ENCODE peak calls at places on chromosomes 16 and 17, in nine cellular contexts. R is T-helper 2 cell, Y is left kidney, Z is foreskin fibroblast, L is T-helper 17 cell, K is ascending aorta, J is D341Med, F is aorta, P is esophagus squamous epithelium. A is an unnamed sample.

GRCh38 chr17:29205047-29205446 is 24.8 kb upstream of the MYO18A start:
- DNase-seq in R (no peak), Y (no peak), Z (no peak), L (no peak), K (no peak), J (no peak), F (no peak), P (no peak), A (no peak)

GRCh38 chr17:63024716-63025115 is 58.7 kb downstream of the TANC2 start:
- DNase-seq in R (no peak), Y (no peak), Z (peak; percentile 52), L (no peak), K (no peak), J (no peak), F (no peak), P (no peak), A (no peak)

GRCh38 chr17:2090210-2090641 is 35.3 kb downstream of the HIC1 start:
- DNase-seq in R (no peak), Y (no peak), Z (no peak), L (no peak), K (no peak), J (no peak), F (no peak), P (no peak), A (no peak)

GRCh38 chr17:15649861-15650391 is 30.4 kb upstream of the FBXW10B start:
- DNase-seq in R (no peak), Y (no peak), Z (peak; percentile 70), L (no peak), K (peak; percentile 78), J (no peak), F (peak; percentile 86), P (no peak), A (no peak)

GRCh38 chr17:49287481-49287880 is 56.9 kb upstream of the PHOSPHO1 start:
- DNase-seq in R (no peak), Y (no peak), Z (no peak), L (no peak), K (no peak), J (no peak), F (no peak), P (no peak), A (no peak)

GRCh38 chr17:78820841-78821240 is 19.8 kb downstream of the USP36 start:
- DNase-seq in R (no peak), Y (no peak), Z (no peak), L (no peak), K (no peak), J (peak; percentile 35), F (no peak), P (no peak), A (no peak)

GRCh38 chr16:23359092-23359760 is 57.1 kb downstream of the SCNN1B start:
- DNase-seq in R (no peak), Y (no peak), Z (peak; percentile 23), L (no peak), K (no peak), J (no peak), F (peak; percentile 33), P (no peak), A (no peak)

GRCh38 chr16:12403746-12404658 is 399.7 kb downstream of the CPPED1 start:
- DNase-seq in R (no peak), Y (no peak), Z (peak; percentile 8), L (no peak), K (no peak), J (no peak), F (no peak), P (no peak), A (no peak)

GRCh38 chr17:80842456-80843053 is 149.1 kb upstream of the CHMP6 start:
- DNase-seq in R (no peak), Y (no peak), Z (no peak), L (no peak), K (no peak), J (no peak), F (no peak), P (no peak), A (no peak)

GRCh38 chr17:72205801-72206200 is 85.0 kb downstream of the SOX9 start:
- DNase-seq in R (no peak), Y (no peak), Z (no peak), L (no peak), K (no peak), J (no peak), F (no peak), P (no peak), A (no peak)

GRCh38 chr17:69810326-69811035 is 264.5 kb upstream of the KCNJ16 start:
- DNase-seq in R (no peak), Y (no peak), Z (no peak), L (no peak), K (no peak), J (no peak), F (no peak), P (no peak), A (no peak)

GRCh38 chr16:11418506-11418905 is 73.2 kb downstream of the RMI2 start:
- DNase-seq in R (no peak), Y (no peak), Z (no peak), L (no peak), K (no peak), J (no peak), F (no peak), P (no peak), A (no peak)

GRCh38 chr16:9012848-9013507 is 49.3 kb upstream of the USP7 start:
- DNase-seq in R (no peak), Y (peak; percentile 73), Z (peak; percentile 35), L (no peak), K (no peak), J (peak; percentile 88), F (peak; percentile 77), P (no peak), A (no peak)

GRCh38 chr16:72860726-72861562 is 187.0 kb downstream of the ZFHX3 start:
- DNase-seq in R (no peak), Y (no peak), Z (no peak), L (no peak), K (no peak), J (no peak), F (no peak), P (no peak), A (no peak)

GRCh38 chr17:43356999-43357398 is 41.8 kb upstream of the ARL4D start:
- DNase-seq in R (no peak), Y (peak; percentile 78), Z (peak; percentile 90), L (no peak), K (peak; percentile 79), J (no peak), F (no peak), P (no peak), A (no peak)

GRCh38 chr17:62901544-62901943 is 64.5 kb upstream of the TANC2 start:
- DNase-seq in R (no peak), Y (no peak), Z (no peak), L (no peak), K (no peak), J (no peak), F (no peak), P (no peak), A (no peak)

GRCh38 chr16:70745536-70746025 is 55.4 kb downstream of the VAC14 start:
- DNase-seq in R (no peak), Y (no peak), Z (no peak), L (no peak), K (no peak), J (no peak), F (no peak), P (no peak), A (no peak)